ENCODE peak calls at places on chromosomes 16 and 17, in four cellular contexts. I, V, S and D are unnamed samples.

GRCh38 chr16:14098081-14098480 is 27.0 kb downstream of the MRTFB start:
- DNase-seq in I (no peak), V (no peak), S (no peak), D (no peak)

GRCh38 chr17:5241861-5242671 is 7.4 kb upstream of the SCIMP start:
- DNase-seq in I (no peak), V (no peak), S (no peak), D (no peak)

GRCh38 chr16:57000271-57001025 is 11.1 kb downstream of the NLRC5 start:
- DNase-seq in I (no peak), V (no peak), S (no peak), D (no peak)

GRCh38 chr16:3094289-3095027 is 4.6 kb downstream of the ZSCAN10 start:
- DNase-seq in I (peak), V (peak), S (peak), D (peak)

GRCh38 chr17:50218771-50219315 is 17.4 kb upstream of the COL1A1 start:
- DNase-seq in I (no peak), V (peak), S (no peak), D (no peak)

GRCh38 chr17:27631409-27631755 is 394 bp downstream of the LGALS9 start:
- DNase-seq in I (no peak), V (no peak), S (no peak), D (no peak)

GRCh38 chr16:802914-803750 is 2.6 kb upstream of the GNG13 start:
- DNase-seq in I (no peak), V (no peak), S (no peak), D (no peak)

GRCh38 chr16:64730261-64730660 is 391.6 kb downstream of the CDH11 start:
- DNase-seq in I (no peak), V (no peak), S (no peak), D (no peak)

GRCh38 chr17:73634629-73635028 is 9.6 kb downstream of the SDK2 start:
- DNase-seq in I (no peak), V (no peak), S (no peak), D (no peak)

GRCh38 chr17:42774066-42774750 is 959 bp downstream of the VPS25 start:
- DNase-seq in I (no peak), V (peak), S (no peak), D (no peak)

GRCh38 chr17:19769946-19770652 is 22.0 kb upstream of the ALDH3A1 start:
- DNase-seq in I (no peak), V (no peak), S (no peak), D (no peak)

GRCh38 chr17:45108595-45109521 is 23.5 kb downstream of the PLCD3 start:
- DNase-seq in I (no peak), V (no peak), S (no peak), D (no peak)
- TF ChIP-seq FOXJ3 in I (no peak), V (no peak), S (no peak), D (no peak)

DNA sequence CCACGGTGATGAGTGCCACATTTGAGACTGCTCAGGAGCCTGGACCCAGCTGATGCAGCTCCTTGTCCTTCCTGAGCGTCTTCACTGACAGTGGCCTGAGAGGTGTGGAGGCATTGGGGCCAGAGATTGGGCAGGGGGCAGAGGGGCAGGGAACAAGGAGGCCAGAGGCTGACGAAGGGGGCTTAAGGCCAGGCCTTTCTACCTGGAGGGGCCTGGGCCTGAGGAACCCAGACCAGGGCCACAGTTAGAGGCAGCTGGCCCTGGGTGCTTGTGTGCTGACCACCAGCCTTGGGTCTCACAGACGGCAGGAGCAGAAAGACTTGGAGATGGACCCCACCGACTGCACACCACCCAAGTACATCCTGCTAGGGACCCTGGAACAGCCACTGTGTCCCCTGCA is 168.2 kb upstream of the ZNF267 start:
- DNase-seq in I (no peak), V (no peak), S (no peak), D (no peak)
- TF ChIP-seq FOXJ3 in I (no peak), V (no peak), S (no peak), D (no peak)

DNA sequence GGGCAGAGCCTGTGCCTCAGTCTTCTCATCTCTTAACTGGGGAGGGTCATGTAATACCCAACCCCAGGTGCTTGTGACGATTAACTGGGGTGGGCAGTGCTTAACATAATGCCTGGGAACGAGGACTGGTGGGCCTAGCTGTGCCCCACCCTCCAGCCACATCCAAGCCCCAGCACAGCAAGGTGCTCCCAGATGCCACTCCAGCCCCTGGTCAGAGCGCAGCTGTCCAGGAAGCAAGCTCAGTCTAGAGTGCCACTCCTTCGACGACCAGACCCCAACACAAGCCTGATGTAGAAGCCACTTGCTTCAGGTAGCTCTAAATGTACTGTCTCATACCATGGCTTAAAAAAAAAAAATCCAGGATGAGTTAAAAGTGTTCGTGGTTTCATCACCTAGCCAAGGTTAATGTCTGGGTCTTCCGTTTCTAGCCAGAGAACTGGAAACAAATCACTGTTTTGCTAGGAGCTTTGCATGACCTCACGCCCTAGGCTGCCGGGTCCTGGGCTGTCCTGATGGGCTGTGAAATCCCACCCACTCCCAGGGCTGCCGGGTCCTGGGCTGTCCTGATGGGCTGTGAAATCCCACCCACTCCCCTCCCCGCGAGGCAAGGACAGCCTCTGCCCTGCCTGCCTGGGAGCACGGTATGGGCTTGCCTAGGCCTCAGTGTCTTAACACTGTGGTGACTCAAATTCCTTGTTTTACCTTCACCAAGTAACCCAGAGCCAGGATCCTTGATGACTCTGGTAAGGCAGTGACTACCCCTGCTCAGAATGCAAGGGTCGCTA is 7.7 kb downstream of the MIEF2 start:
- DNase-seq in I (no peak), V (no peak), S (peak), D (no peak)
- TF ChIP-seq FOXJ3 in I (no peak), V (no peak), S (no peak), D (no peak)

DNA sequence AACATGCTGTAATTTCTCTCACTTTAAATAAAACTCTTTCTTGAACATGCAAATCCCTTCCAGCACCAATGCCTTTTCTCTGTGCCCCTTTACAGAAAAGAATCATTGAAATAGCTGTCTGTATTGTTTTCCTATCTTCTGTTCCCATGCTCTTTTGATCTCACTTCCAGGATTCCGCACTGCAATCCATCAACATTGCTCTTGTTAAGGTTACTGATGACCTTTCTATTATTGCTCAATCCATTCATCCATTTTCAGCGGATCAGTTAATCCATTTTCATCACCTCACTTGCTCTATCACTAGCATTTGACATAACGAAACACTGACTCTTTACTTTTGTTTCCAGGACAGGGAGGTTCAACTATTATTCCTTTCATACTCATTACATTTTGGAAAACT is 130.5 kb downstream of the ABCA8 start:
- DNase-seq in I (no peak), V (peak), S (no peak), D (no peak)
- TF ChIP-seq FOXJ3 in I (no peak), V (no peak), S (no peak), D (no peak)

DNA sequence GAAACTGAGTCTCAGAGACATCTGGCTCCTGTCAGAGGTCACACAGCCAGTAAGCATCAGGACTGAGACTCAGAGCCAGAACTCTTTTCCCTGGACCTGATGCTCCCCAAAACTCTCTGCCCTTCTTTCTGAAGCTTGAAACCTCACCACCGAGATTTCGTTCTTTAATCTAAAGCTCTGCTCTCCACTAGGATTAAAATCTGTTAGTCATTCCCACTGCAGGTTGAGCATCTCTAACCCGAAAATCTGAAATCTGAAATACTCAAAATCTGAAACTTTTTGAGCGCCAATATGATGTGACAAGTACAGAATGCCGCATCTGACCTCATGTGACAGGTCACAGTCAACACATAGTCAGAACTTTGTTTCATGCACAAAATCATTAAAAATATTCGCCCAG is 2.2 kb downstream of the CDH16 start:
- DNase-seq in I (no peak), V (no peak), S (no peak), D (no peak)
- TF ChIP-seq FOXJ3 in I (no peak), V (no peak), S (no peak), D (no peak)

GRCh38 chr16:85699628-85700027 is 10.9 kb upstream of the GINS2 start:
- DNase-seq in I (no peak), V (no peak), S (no peak), D (peak)
- TF ChIP-seq FOXJ3 in I (no peak), V (no peak), S (no peak), D (no peak)

GRCh38 chr16:4402439-4403132 is 13.8 kb downstream of the CORO7 start:
- DNase-seq in I (peak), V (peak), S (peak), D (peak)

GRCh38 chr16:4404247-4404966 is 12.0 kb downstream of the CORO7 start:
- DNase-seq in I (no peak), V (peak), S (peak), D (peak)

GRCh38 chr16:4403133-4403949 is 13.1 kb downstream of the CORO7 start:
- DNase-seq in I (no peak), V (no peak), S (no peak), D (no peak)

GRCh38 chr16:4401510-4401909 is 14.9 kb downstream of the CORO7 start:
- DNase-seq in I (no peak), V (no peak), S (no peak), D (peak)

DNA sequence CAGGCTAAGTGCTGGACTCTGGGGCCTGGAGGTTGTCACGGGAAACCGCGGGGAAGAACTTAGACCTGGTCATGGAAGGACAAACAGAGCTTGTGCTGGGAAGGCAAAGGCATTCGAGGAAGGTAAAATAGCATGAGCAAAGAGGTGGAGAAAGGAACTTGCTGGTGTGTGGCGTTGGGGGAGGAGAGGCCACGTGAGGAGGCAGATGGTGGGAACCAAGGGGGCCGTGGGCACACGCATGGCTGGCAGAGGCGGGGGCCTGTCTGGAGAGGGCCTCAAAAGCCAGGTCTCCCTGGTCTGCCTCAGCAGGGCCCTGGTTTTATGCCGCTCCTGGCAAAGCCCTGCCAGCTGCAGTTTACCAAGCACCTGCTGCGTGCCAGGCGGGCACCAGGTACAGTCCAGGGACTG is 15.3 kb downstream of the CORO7 start:
- DNase-seq in I (no peak), V (no peak), S (no peak), D (no peak)
- TF ChIP-seq FOXJ3 in I (no peak), V (no peak), S (no peak), D (no peak)